ENCODE peak calls at places on chromosomes 6 and 20, in eight cellular contexts. A is uterus, U is nephron progenitor cell, X is Panc1, Z is heart right ventricle, W is GM06990, B is thyroid gland, N is fibroblast of mammary gland. T is an unnamed sample.

GRCh38 chr20:35626386-35627001 is 10.9 kb downstream of the SPAG4 start:
- DNase-seq in A (no peak), U (no peak), X (no peak), Z (no peak), W (no peak), B (no peak), N (no peak), T (no peak)

GRCh38 chr6:33838979-33839378 is 35.2 kb upstream of the MLN start:
- DNase-seq in A (no peak), U (no peak), X (no peak), Z (no peak), W (no peak), B (no peak), N (no peak), T (no peak)

GRCh38 chr6:65505736-65506135 is 201.3 kb downstream of the EYS start:
- DNase-seq in A (no peak), U (no peak), X (no peak), Z (no peak), W (no peak), B (no peak), N (no peak), T (no peak)

GRCh38 chr20:32415494-32415893 is 57.4 kb downstream of the ASXL1 start:
- DNase-seq in A (no peak), U (no peak), X (no peak), Z (no peak), W (no peak), B (no peak), N (no peak), T (no peak)

GRCh38 chr6:134508862-134509498 is 191.1 kb upstream of the SGK1 start:
- DNase-seq in A (no peak), U (no peak), X (no peak), Z (no peak), W (no peak), B (no peak), N (no peak), T (no peak)

GRCh38 chr20:17914957-17915356 is 53.6 kb downstream of the SNX5 start:
- DNase-seq in A (no peak), U (no peak), X (no peak), Z (no peak), W (no peak), B (no peak), N (no peak), T (no peak)

GRCh38 chr20:4153251-4153650 is 137.9 kb upstream of the RNF24 start:
- DNase-seq in A (no peak), U (no peak), X (no peak), Z (no peak), W (no peak), B (peak; percentile 57), N (no peak), T (no peak)

GRCh38 chr6:140857734-140858380 is 1274.9 kb upstream of the GJE1 start:
- DNase-seq in A (no peak), U (no peak), X (peak; percentile 64), Z (no peak), W (no peak), B (no peak), N (peak; percentile 99), T (no peak)

GRCh38 chr20:52076164-52076563 is 115.4 kb downstream of the ZFP64 start:
- DNase-seq in A (no peak), U (no peak), X (no peak), Z (no peak), W (no peak), B (no peak), N (no peak), T (no peak)

GRCh38 chr6:22642254-22642653 is 72.9 kb downstream of the HDGFL1 start:
- DNase-seq in A (no peak), U (no peak), X (no peak), Z (no peak), W (no peak), B (no peak), N (no peak), T (no peak)

GRCh38 chr6:10522929-10523573 is 1.9 kb downstream of the GCNT2 start:
- DNase-seq in A (no peak), U (no peak), X (no peak), Z (no peak), W (no peak), B (peak; percentile 36), N (no peak), T (no peak)

GRCh38 chr20:25316506-25317190 is 68.8 kb downstream of the PYGB start:
- DNase-seq in A (no peak), U (no peak), X (no peak), Z (no peak), W (no peak), B (peak; percentile 0), N (no peak), T (no peak)

GRCh38 chr6:31068738-31069340 is 43.5 kb downstream of the C6orf15 start:
- DNase-seq in A (peak; percentile 63), U (peak; percentile 79), X (no peak), Z (peak; percentile 74), W (peak; percentile 59), B (peak; percentile 81), N (peak; percentile 83), T (peak; percentile 85)

GRCh38 chr6:56046576-56046975 is 171.2 kb upstream of the BMP5 start:
- DNase-seq in A (no peak), U (no peak), X (no peak), Z (peak; percentile 34), W (no peak), B (no peak), N (peak; percentile 46), T (no peak)

GRCh38 chr6:40789143-40789764 is 202.1 kb upstream of the LRFN2 start:
- DNase-seq in A (no peak), U (peak; percentile 15), X (no peak), Z (no peak), W (no peak), B (peak; percentile 16), N (no peak), T (peak; percentile 48)

GRCh38 chr20:35048739-35049138 is 43.9 kb downstream of the TRPC4AP start:
- DNase-seq in A (no peak), U (no peak), X (no peak), Z (no peak), W (no peak), B (no peak), N (no peak), T (no peak)

GRCh38 chr6:122996797-122997520 is 924 bp downstream of the CLVS2 start:
- DNase-seq in A (no peak), U (no peak), X (no peak), Z (no peak), W (no peak), B (no peak), N (no peak), T (no peak)

GRCh38 chr6:110221738-110222137 is 41.5 kb downstream of the CDC40 start:
- DNase-seq in A (no peak), U (no peak), X (no peak), Z (no peak), W (no peak), B (no peak), N (no peak), T (no peak)

GRCh38 chr6:82841309-82841708 is 224.3 kb downstream of the UBE3D start:
- DNase-seq in A (no peak), U (no peak), X (no peak), Z (no peak), W (no peak), B (no peak), N (no peak), T (no peak)

GRCh38 chr6:170553686-170554085 is 483 bp upstream of the TBP start:
- DNase-seq in A (peak; percentile 39), U (no peak), X (no peak), Z (no peak), W (no peak), B (no peak), N (peak; percentile 50), T (peak; percentile 30)

GRCh38 chr6:44655368-44656342 is 268.1 kb downstream of the CDC5L start:
- DNase-seq in A (peak; percentile 67), U (peak; percentile 90), X (no peak), Z (peak; percentile 74), W (peak; percentile 62), B (peak; percentile 72), N (peak; percentile 77), T (peak; percentile 79)
- TF ChIP-seq CTCF in A (peak; percentile 83), U (peak; percentile 95), X (peak; percentile 97), Z (peak; percentile 89), W (peak; percentile 95), B (peak; percentile 95), N (peak; percentile 89), T (peak; percentile 96)

GRCh38 chr6:13575377-13575775 is 975 bp downstream of the SIRT5 start:
- DNase-seq in A (no peak), U (no peak), X (no peak), Z (no peak), W (no peak), B (no peak), N (no peak), T (no peak)
- TF ChIP-seq CTCF in A (no peak), U (peak; percentile 89), X (no peak), Z (peak; percentile 81), W (peak; percentile 81), B (peak; percentile 76), N (peak; percentile 78), T (peak; percentile 65)

DNA sequence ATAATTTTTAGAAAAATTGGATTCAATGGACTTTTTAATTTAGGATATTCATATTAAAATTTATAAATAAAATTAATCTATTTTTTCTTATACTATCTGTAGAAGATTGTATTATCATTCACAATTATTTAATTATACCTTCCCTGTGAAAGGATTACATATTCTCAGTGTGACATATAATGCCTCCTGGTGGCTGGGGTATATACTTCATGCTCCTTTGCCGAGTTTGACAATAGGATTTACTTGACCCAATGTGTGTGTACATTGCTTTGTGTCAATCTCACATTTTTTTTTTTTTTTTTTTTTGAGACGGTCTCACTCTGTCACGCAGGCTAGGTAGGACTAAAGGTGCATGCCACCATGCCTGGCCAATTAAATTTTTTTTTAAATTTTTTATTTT is 230.0 kb upstream of the CHD6 start:
- DNase-seq in A (no peak), U (no peak), X (no peak), Z (no peak), W (no peak), B (no peak), N (no peak), T (no peak)
- TF ChIP-seq CTCF in A (no peak), U (peak; percentile 8), X (no peak), Z (no peak), W (peak; percentile 26), B (no peak), N (no peak), T (no peak)

GRCh38 chr6:551405-551804 is 105.5 kb downstream of the HUS1B start:
- DNase-seq in A (no peak), U (peak; percentile 32), X (no peak), Z (no peak), W (no peak), B (no peak), N (peak; percentile 44), T (peak; percentile 29)
- TF ChIP-seq CTCF in A (no peak), U (no peak), X (peak; percentile 17), Z (no peak), W (peak; percentile 34), B (no peak), N (peak; percentile 5), T (peak; percentile 31)

DNA sequence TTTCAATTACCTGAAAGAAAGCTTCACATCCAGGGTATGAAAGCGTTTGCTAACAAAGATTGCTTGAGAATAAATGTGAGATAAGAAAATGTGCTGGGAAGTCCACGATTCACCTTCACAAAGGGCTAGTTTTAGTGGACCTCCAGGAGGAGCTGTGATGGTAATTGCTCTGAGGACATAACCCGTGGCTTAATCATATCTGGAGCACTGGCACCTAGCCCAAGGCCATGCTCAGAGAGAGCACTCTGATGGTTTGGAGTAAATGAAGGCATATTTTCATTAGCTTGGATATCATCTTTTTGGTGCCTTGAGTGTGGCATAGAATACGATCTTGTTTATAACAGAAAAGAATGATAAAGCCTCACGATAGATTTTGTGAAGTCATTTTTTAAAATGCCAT is 46.9 kb upstream of the BACH2 start:
- DNase-seq in A (no peak), U (no peak), X (no peak), Z (no peak), W (no peak), B (no peak), N (peak; percentile 69), T (no peak)
- TF ChIP-seq CTCF in A (no peak), U (no peak), X (no peak), Z (no peak), W (no peak), B (no peak), N (peak; percentile 34), T (no peak)

T was measured in GM10248.